ENCODE peak calls at places on chromosomes 3 and 15, in seven cellular contexts. S is Calu3, K is NCI-H510A treated with DMSO at 0.1 percent for 48 hours, B is HFF-Myc, V is RWPE1, F is SK-MEL-5, C is GM20000. W is an unnamed sample.

GRCh38 chr3:4038351-4038750 is 239.1 kb downstream of the LRRN1 start:
- DNase-seq in C (no peak), V (no peak), K (no peak), B (no peak), S (no peak), F (no peak), W (no peak)

GRCh38 chr3:27976933-27977332 is 254.8 kb upstream of the EOMES start:
- DNase-seq in C (no peak), V (peak), K (no peak), S (peak), B (no peak), F (peak), W (peak)

GRCh38 chr15:25345943-25346342 is 92.9 kb downstream of the UBE3A start:
- DNase-seq in K (no peak), C (no peak), B (no peak), V (peak), F (no peak), S (no peak), W (no peak)

GRCh38 chr3:104102386-104102785 is 1264.3 kb upstream of the ALCAM start:
- DNase-seq in B (peak), V (peak), S (peak), F (peak), K (peak), C (peak), W (no peak)

GRCh38 chr3:179416681-179417080 is 34.6 kb downstream of the GNB4 start:
- DNase-seq in S (no peak), F (no peak), V (no peak), B (no peak), C (no peak), K (no peak), W (no peak)

GRCh38 chr15:101458908-101459578 is 30.5 kb downstream of the PCSK6 start:
- DNase-seq in V (no peak), S (no peak), B (no peak), K (no peak), F (no peak), C (no peak), W (no peak)

GRCh38 chr3:196323723-196324122 is 5.7 kb upstream of the DYNLT2B start:
- DNase-seq in C (no peak), S (no peak), K (no peak), F (peak), V (no peak), B (no peak), W (no peak)

GRCh38 chr3:20104167-20104661 is 64.0 kb downstream of the KAT2B start:
- DNase-seq in F (no peak), K (no peak), C (peak), B (no peak), V (no peak), S (no peak), W (no peak)

GRCh38 chr3:194134231-194134756 is 1.7 kb upstream of the HES1 start:
- DNase-seq in S (peak), V (no peak), F (no peak), C (peak), K (no peak), B (no peak), W (peak)

GRCh38 chr3:46193436-46193835 is 14.7 kb downstream of the CCR1 start:
- DNase-seq in V (no peak), B (no peak), S (no peak), K (no peak), F (no peak), C (no peak), W (no peak)

GRCh38 chr3:78879516-78879860 is 888.3 kb downstream of the ROBO1 start:
- DNase-seq in B (no peak), F (no peak), K (no peak), C (no peak), V (no peak), S (no peak), W (no peak)

GRCh38 chr15:62212746-62213145 is 47.7 kb upstream of the C2CD4B start:
- DNase-seq in F (no peak), C (no peak), S (no peak), K (no peak), V (no peak), B (no peak), W (no peak)

GRCh38 chr15:49282366-49282765 is 112.3 kb downstream of the GALK2 start:
- DNase-seq in C (no peak), V (no peak), S (no peak), K (no peak), F (no peak), B (no peak), W (no peak)

GRCh38 chr3:99532246-99532645 is 106.1 kb upstream of the COL8A1 start:
- DNase-seq in K (peak), V (no peak), C (peak), F (peak), B (peak), S (peak), W (peak)